ENCODE peak calls at places on chromosomes 2 and 18, in ten cellular contexts. One of them, this sample, is unnamed.

GRCh38 chr2:88350641-88351601 is 101.6 kb downstream of the FOXI3 start:
- DNase-seq in WERI-Rb-1: peak; percentile 31
- DNase-seq in heart left ventricle: peak; percentile 43
- DNase-seq in CD4-positive, CD25-positive, alpha-beta regulatory T cell: peak; percentile 29
- DNase-seq in ovary: no peak
- DNase-seq in fibroblast of lung: no peak
- DNase-seq in CD4-positive, alpha-beta T cell: peak; percentile 28
- DNase-seq in H1: no peak
- DNase-seq in K562: peak; percentile 73
- DNase-seq in prostate gland: peak; percentile 32
- DNase-seq in this sample: no peak

GRCh38 chr2:97769308-97769707 is 55.9 kb downstream of the ZAP70 start:
- DNase-seq in prostate gland: no peak
- DNase-seq in CD4-positive, CD25-positive, alpha-beta regulatory T cell: no peak
- DNase-seq in WERI-Rb-1: no peak
- DNase-seq in H1: no peak
- DNase-seq in ovary: no peak
- DNase-seq in heart left ventricle: no peak
- DNase-seq in CD4-positive, alpha-beta T cell: no peak
- DNase-seq in fibroblast of lung: no peak
- DNase-seq in K562: no peak
- DNase-seq in this sample: no peak

GRCh38 chr2:220120004-220120403 is 492.6 kb downstream of the SLC4A3 start:
- DNase-seq in ovary: no peak
- DNase-seq in prostate gland: no peak
- DNase-seq in CD4-positive, alpha-beta T cell: no peak
- DNase-seq in CD4-positive, CD25-positive, alpha-beta regulatory T cell: no peak
- DNase-seq in heart left ventricle: no peak
- DNase-seq in K562: no peak
- DNase-seq in H1: no peak
- DNase-seq in fibroblast of lung: no peak
- DNase-seq in WERI-Rb-1: no peak
- DNase-seq in this sample: no peak

GRCh38 chr2:64727843-64728463 is 74.2 kb upstream of the SERTAD2 start:
- DNase-seq in CD4-positive, alpha-beta T cell: no peak
- DNase-seq in CD4-positive, CD25-positive, alpha-beta regulatory T cell: no peak
- DNase-seq in heart left ventricle: no peak
- DNase-seq in ovary: no peak
- DNase-seq in H1: no peak
- DNase-seq in fibroblast of lung: no peak
- DNase-seq in WERI-Rb-1: no peak
- DNase-seq in K562: no peak
- DNase-seq in prostate gland: no peak
- DNase-seq in this sample: no peak

GRCh38 chr2:73779472-73780241 is at the start of gene DUSP11:
- DNase-seq in H1: peak; percentile 93
- DNase-seq in K562: peak; percentile 88
- DNase-seq in ovary: peak; percentile 97
- DNase-seq in prostate gland: peak; percentile 95
- DNase-seq in WERI-Rb-1: peak; percentile 98
- DNase-seq in CD4-positive, alpha-beta T cell: peak; percentile 93
- DNase-seq in fibroblast of lung: peak; percentile 85
- DNase-seq in CD4-positive, CD25-positive, alpha-beta regulatory T cell: peak; percentile 93
- DNase-seq in heart left ventricle: peak; percentile 95
- DNase-seq in this sample: peak; percentile 87

GRCh38 chr2:69692424-69692823 is 48.9 kb upstream of the AAK1 start:
- DNase-seq in WERI-Rb-1: no peak
- DNase-seq in CD4-positive, CD25-positive, alpha-beta regulatory T cell: no peak
- DNase-seq in heart left ventricle: no peak
- DNase-seq in H1: no peak
- DNase-seq in CD4-positive, alpha-beta T cell: no peak
- DNase-seq in ovary: no peak
- DNase-seq in fibroblast of lung: peak; percentile 81
- DNase-seq in K562: no peak
- DNase-seq in prostate gland: no peak
- DNase-seq in this sample: no peak

GRCh38 chr2:12684471-12684936 is 32.2 kb upstream of the TRIB2 start:
- DNase-seq in H1: no peak
- DNase-seq in ovary: no peak
- DNase-seq in K562: no peak
- DNase-seq in fibroblast of lung: peak; percentile 73
- DNase-seq in WERI-Rb-1: no peak
- DNase-seq in CD4-positive, alpha-beta T cell: no peak
- DNase-seq in CD4-positive, CD25-positive, alpha-beta regulatory T cell: no peak
- DNase-seq in heart left ventricle: no peak
- DNase-seq in prostate gland: peak; percentile 42
- DNase-seq in this sample: peak; percentile 18

GRCh38 chr2:207768168-207768890 is 1.4 kb downstream of the FZD5 start:
- DNase-seq in CD4-positive, CD25-positive, alpha-beta regulatory T cell: no peak
- DNase-seq in ovary: peak; percentile 67
- DNase-seq in CD4-positive, alpha-beta T cell: no peak
- DNase-seq in heart left ventricle: peak; percentile 56
- DNase-seq in WERI-Rb-1: peak; percentile 31
- DNase-seq in prostate gland: peak; percentile 80
- DNase-seq in K562: peak; percentile 22
- DNase-seq in fibroblast of lung: peak; percentile 54
- DNase-seq in H1: no peak
- DNase-seq in this sample: no peak

GRCh38 chr18:77054288-77054605 is 78.3 kb downstream of the MBP start:
- DNase-seq in CD4-positive, CD25-positive, alpha-beta regulatory T cell: no peak
- DNase-seq in CD4-positive, alpha-beta T cell: no peak
- DNase-seq in K562: no peak
- DNase-seq in prostate gland: no peak
- DNase-seq in WERI-Rb-1: peak; percentile 19
- DNase-seq in H1: no peak
- DNase-seq in heart left ventricle: no peak
- DNase-seq in fibroblast of lung: no peak
- DNase-seq in ovary: no peak
- DNase-seq in this sample: no peak

GRCh38 chr18:3605562-3606443 is 155.8 kb downstream of the TGIF1 start:
- DNase-seq in heart left ventricle: no peak
- DNase-seq in fibroblast of lung: peak; percentile 63
- DNase-seq in prostate gland: no peak
- DNase-seq in CD4-positive, alpha-beta T cell: no peak
- DNase-seq in WERI-Rb-1: no peak
- DNase-seq in K562: no peak
- DNase-seq in CD4-positive, CD25-positive, alpha-beta regulatory T cell: no peak
- DNase-seq in H1: no peak
- DNase-seq in ovary: no peak
- DNase-seq in this sample: no peak

GRCh38 chr18:12747530-12748315 is 44.9 kb downstream of the PSMG2 start:
- DNase-seq in heart left ventricle: no peak
- DNase-seq in ovary: no peak
- DNase-seq in prostate gland: no peak
- DNase-seq in K562: peak; percentile 1
- DNase-seq in CD4-positive, CD25-positive, alpha-beta regulatory T cell: no peak
- DNase-seq in fibroblast of lung: peak; percentile 58
- DNase-seq in H1: no peak
- DNase-seq in WERI-Rb-1: no peak
- DNase-seq in CD4-positive, alpha-beta T cell: no peak
- DNase-seq in this sample: no peak

GRCh38 chr2:197097578-197098366 is 171.3 kb upstream of the PGAP1 start:
- DNase-seq in K562: no peak
- DNase-seq in ovary: peak; percentile 84
- DNase-seq in fibroblast of lung: peak; percentile 100
- DNase-seq in WERI-Rb-1: no peak
- DNase-seq in prostate gland: no peak
- DNase-seq in heart left ventricle: peak; percentile 56
- DNase-seq in CD4-positive, CD25-positive, alpha-beta regulatory T cell: no peak
- DNase-seq in CD4-positive, alpha-beta T cell: no peak
- DNase-seq in H1: no peak
- DNase-seq in this sample: peak; percentile 77

GRCh38 chr2:232628466-232629200 is 4.8 kb upstream of the EFHD1 start:
- DNase-seq in WERI-Rb-1: no peak
- DNase-seq in prostate gland: no peak
- DNase-seq in heart left ventricle: peak; percentile 74
- DNase-seq in CD4-positive, CD25-positive, alpha-beta regulatory T cell: no peak
- DNase-seq in H1: no peak
- DNase-seq in CD4-positive, alpha-beta T cell: no peak
- DNase-seq in fibroblast of lung: no peak
- DNase-seq in K562: no peak
- DNase-seq in ovary: peak; percentile 82
- DNase-seq in this sample: no peak

GRCh38 chr2:118618279-118618678 is 229.2 kb downstream of the EN1 start:
- DNase-seq in CD4-positive, CD25-positive, alpha-beta regulatory T cell: no peak
- DNase-seq in CD4-positive, alpha-beta T cell: no peak
- DNase-seq in H1: no peak
- DNase-seq in WERI-Rb-1: no peak
- DNase-seq in heart left ventricle: no peak
- DNase-seq in prostate gland: no peak
- DNase-seq in K562: no peak
- DNase-seq in ovary: no peak
- DNase-seq in fibroblast of lung: no peak
- DNase-seq in this sample: no peak
- H3K27me3 ChIP-seq in CD4-positive, CD25-positive, alpha-beta regulatory T cell: no peaks in the 10 kb centered on the region
- H3K27me3 ChIP-seq in CD4-positive, alpha-beta T cell: peaks cover 5% of the 10 kb centered on the region
- H3K27me3 ChIP-seq in H1: no peaks in the 10 kb centered on the region
- H3K27me3 ChIP-seq in WERI-Rb-1: peaks cover 94% of the 10 kb centered on the region
- H3K27me3 ChIP-seq in heart left ventricle: no peaks in the 10 kb centered on the region
- H3K27me3 ChIP-seq in prostate gland: no peaks in the 10 kb centered on the region
- H3K27me3 ChIP-seq in K562: peaks cover 16% of the 10 kb centered on the region
- H3K27me3 ChIP-seq in ovary: no peaks in the 10 kb centered on the region
- H3K27me3 ChIP-seq in fibroblast of lung: no peaks in the 10 kb centered on the region
- H3K27me3 ChIP-seq in this sample: no peaks in the 10 kb centered on the region

GRCh38 chr18:74282359-74283254 is 9.2 kb downstream of the CYB5A start:
- DNase-seq in CD4-positive, CD25-positive, alpha-beta regulatory T cell: no peak
- DNase-seq in WERI-Rb-1: no peak
- DNase-seq in heart left ventricle: no peak
- DNase-seq in H1: no peak
- DNase-seq in fibroblast of lung: no peak
- DNase-seq in prostate gland: no peak
- DNase-seq in CD4-positive, alpha-beta T cell: no peak
- DNase-seq in ovary: no peak
- DNase-seq in K562: no peak
- DNase-seq in this sample: no peak
- H3K27ac ChIP-seq in CD4-positive, CD25-positive, alpha-beta regulatory T cell: no peak overlapping the region
- H3K27ac ChIP-seq in WERI-Rb-1: no peak overlapping the region
- H3K27ac ChIP-seq in heart left ventricle: peak overlapping the region; percentile 23
- H3K27ac ChIP-seq in H1: peak overlapping the region; percentile 67
- H3K27ac ChIP-seq in fibroblast of lung: no peak overlapping the region
- H3K27ac ChIP-seq in prostate gland: peak overlapping the region; percentile 48
- H3K27ac ChIP-seq in CD4-positive, alpha-beta T cell: no peak overlapping the region
- H3K27ac ChIP-seq in ovary: peak overlapping the region; percentile 5
- H3K27ac ChIP-seq in K562: no peak overlapping the region
- H3K27ac ChIP-seq in this sample: no peak overlapping the region

GRCh38 chr18:78827141-78827540 is 152.5 kb upstream of the SALL3 start:
- DNase-seq in CD4-positive, alpha-beta T cell: no peak
- DNase-seq in CD4-positive, CD25-positive, alpha-beta regulatory T cell: no peak
- DNase-seq in WERI-Rb-1: no peak
- DNase-seq in H1: no peak
- DNase-seq in fibroblast of lung: no peak
- DNase-seq in K562: no peak
- DNase-seq in ovary: no peak
- DNase-seq in prostate gland: no peak
- DNase-seq in heart left ventricle: no peak
- DNase-seq in this sample: no peak

GRCh38 chr18:78830161-78830560 is 149.5 kb upstream of the SALL3 start:
- DNase-seq in prostate gland: no peak
- DNase-seq in ovary: no peak
- DNase-seq in WERI-Rb-1: no peak
- DNase-seq in heart left ventricle: no peak
- DNase-seq in CD4-positive, CD25-positive, alpha-beta regulatory T cell: no peak
- DNase-seq in H1: no peak
- DNase-seq in K562: no peak
- DNase-seq in CD4-positive, alpha-beta T cell: no peak
- DNase-seq in fibroblast of lung: no peak
- DNase-seq in this sample: no peak

GRCh38 chr18:78826631-78827030 is 153.0 kb upstream of the SALL3 start:
- DNase-seq in CD4-positive, alpha-beta T cell: no peak
- DNase-seq in ovary: no peak
- DNase-seq in fibroblast of lung: no peak
- DNase-seq in prostate gland: no peak
- DNase-seq in K562: no peak
- DNase-seq in WERI-Rb-1: no peak
- DNase-seq in CD4-positive, CD25-positive, alpha-beta regulatory T cell: no peak
- DNase-seq in H1: no peak
- DNase-seq in heart left ventricle: no peak
- DNase-seq in this sample: no peak

GRCh38 chr18:78830826-78831225 is 148.8 kb upstream of the SALL3 start:
- DNase-seq in K562: no peak
- DNase-seq in fibroblast of lung: no peak
- DNase-seq in heart left ventricle: no peak
- DNase-seq in WERI-Rb-1: no peak
- DNase-seq in CD4-positive, CD25-positive, alpha-beta regulatory T cell: no peak
- DNase-seq in ovary: no peak
- DNase-seq in H1: no peak
- DNase-seq in prostate gland: no peak
- DNase-seq in CD4-positive, alpha-beta T cell: no peak
- DNase-seq in this sample: no peak

DNA sequence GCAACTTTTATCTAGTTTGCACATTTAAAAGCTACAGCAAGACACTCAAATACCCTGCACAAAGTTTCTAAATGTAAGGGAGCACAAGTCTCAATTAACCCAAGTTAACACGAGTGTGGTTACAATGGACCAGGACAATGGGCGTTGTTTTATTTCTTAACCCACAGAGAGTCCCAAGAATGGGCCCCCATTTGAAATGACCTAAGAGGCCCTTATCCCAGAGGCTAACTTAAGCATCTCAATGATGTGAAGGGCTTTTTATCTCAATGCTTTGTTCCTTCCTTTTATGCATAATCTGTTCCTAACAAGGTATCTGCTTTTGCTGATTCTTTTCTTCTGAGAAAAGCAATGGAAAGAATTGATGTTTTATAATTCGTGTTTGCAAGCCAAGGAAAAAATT is 151.5 kb upstream of the SALL3 start:
- DNase-seq in fibroblast of lung: no peak
- DNase-seq in K562: no peak
- DNase-seq in CD4-positive, alpha-beta T cell: no peak
- DNase-seq in CD4-positive, CD25-positive, alpha-beta regulatory T cell: no peak
- DNase-seq in prostate gland: no peak
- DNase-seq in ovary: no peak
- DNase-seq in WERI-Rb-1: no peak
- DNase-seq in H1: no peak
- DNase-seq in heart left ventricle: no peak
- DNase-seq in this sample: no peak
- H3K27me3 ChIP-seq in fibroblast of lung: no peaks in the 10 kb centered on the region
- H3K27me3 ChIP-seq in K562: peaks cover 3% of the 10 kb centered on the region
- H3K27me3 ChIP-seq in CD4-positive, alpha-beta T cell: no peaks in the 10 kb centered on the region
- H3K27me3 ChIP-seq in CD4-positive, CD25-positive, alpha-beta regulatory T cell: no peaks in the 10 kb centered on the region
- H3K27me3 ChIP-seq in prostate gland: no peaks in the 10 kb centered on the region
- H3K27me3 ChIP-seq in ovary: no peaks in the 10 kb centered on the region
- H3K27me3 ChIP-seq in WERI-Rb-1: peaks cover 2% of the 10 kb centered on the region
- H3K27me3 ChIP-seq in H1: no peaks in the 10 kb centered on the region
- H3K27me3 ChIP-seq in heart left ventricle: no peaks in the 10 kb centered on the region
- H3K27me3 ChIP-seq in this sample: no peaks in the 10 kb centered on the region

GRCh38 chr2:138763971-138764370 is 16.2 kb downstream of the NXPH2 start:
- DNase-seq in prostate gland: no peak
- DNase-seq in CD4-positive, CD25-positive, alpha-beta regulatory T cell: no peak
- DNase-seq in H1: no peak
- DNase-seq in heart left ventricle: no peak
- DNase-seq in ovary: no peak
- DNase-seq in WERI-Rb-1: no peak
- DNase-seq in fibroblast of lung: no peak
- DNase-seq in K562: no peak
- DNase-seq in CD4-positive, alpha-beta T cell: no peak
- DNase-seq in this sample: no peak
- H3K27ac ChIP-seq in prostate gland: no peak overlapping the region
- H3K27ac ChIP-seq in CD4-positive, CD25-positive, alpha-beta regulatory T cell: no peak overlapping the region
- H3K27ac ChIP-seq in H1: no peak overlapping the region
- H3K27ac ChIP-seq in heart left ventricle: no peak overlapping the region
- H3K27ac ChIP-seq in ovary: no peak overlapping the region
- H3K27ac ChIP-seq in WERI-Rb-1: no peak overlapping the region
- H3K27ac ChIP-seq in fibroblast of lung: no peak overlapping the region
- H3K27ac ChIP-seq in K562: no peak overlapping the region
- H3K27ac ChIP-seq in CD4-positive, alpha-beta T cell: no peak overlapping the region
- H3K27ac ChIP-seq in this sample: no peak overlapping the region

GRCh38 chr18:26832302-26832701 is 33.2 kb downstream of the AQP4 start:
- DNase-seq in WERI-Rb-1: no peak
- DNase-seq in CD4-positive, alpha-beta T cell: no peak
- DNase-seq in K562: no peak
- DNase-seq in ovary: no peak
- DNase-seq in H1: no peak
- DNase-seq in fibroblast of lung: no peak
- DNase-seq in heart left ventricle: no peak
- DNase-seq in prostate gland: no peak
- DNase-seq in CD4-positive, CD25-positive, alpha-beta regulatory T cell: no peak
- DNase-seq in this sample: no peak
- H3K27me3 ChIP-seq in WERI-Rb-1: no peaks in the 10 kb centered on the region
- H3K27me3 ChIP-seq in CD4-positive, alpha-beta T cell: no peaks in the 10 kb centered on the region
- H3K27me3 ChIP-seq in K562: no peaks in the 10 kb centered on the region
- H3K27me3 ChIP-seq in ovary: no peaks in the 10 kb centered on the region
- H3K27me3 ChIP-seq in H1: no peaks in the 10 kb centered on the region
- H3K27me3 ChIP-seq in fibroblast of lung: no peaks in the 10 kb centered on the region
- H3K27me3 ChIP-seq in heart left ventricle: no peaks in the 10 kb centered on the region
- H3K27me3 ChIP-seq in prostate gland: no peaks in the 10 kb centered on the region
- H3K27me3 ChIP-seq in CD4-positive, CD25-positive, alpha-beta regulatory T cell: no peaks in the 10 kb centered on the region
- H3K27me3 ChIP-seq in this sample: no peaks in the 10 kb centered on the region